ENCODE peak calls at places on chromosomes 1 and 21, in seven cellular contexts. Q, C, M, B, A, D and X are unnamed samples.

GRCh38 chr1:100785399-100786082 is 66.0 kb downstream of the VCAM1 start:
- DNase-seq in D (no peak), A (no peak), Q (no peak), M (no peak), C (no peak), B (no peak), X (no peak)

GRCh38 chr1:56123421-56123820 is 455.9 kb downstream of the PLPP3 start:
- DNase-seq in Q (no peak), C (no peak), M (no peak), B (no peak), D (no peak), A (peak; percentile 70), X (no peak)

GRCh38 chr21:44377922-44378645 is 24.7 kb downstream of the TRPM2 start:
- DNase-seq in C (no peak), D (no peak), M (no peak), B (peak; percentile 17), A (no peak), Q (no peak), X (no peak)

GRCh38 chr1:92877792-92878191 is 46.0 kb downstream of the RPL5 start:
- DNase-seq in B (peak; percentile 24), D (no peak), M (no peak), Q (no peak), A (peak; percentile 11), C (no peak), X (no peak)

GRCh38 chr1:37945743-37946702 is 830 bp downstream of the INPP5B start:
- DNase-seq in D (no peak), Q (no peak), A (peak; percentile 77), C (no peak), M (no peak), B (peak; percentile 59), X (peak; percentile 24)

GRCh38 chr1:230140221-230141001 is 73.4 kb downstream of the GALNT2 start:
- DNase-seq in D (no peak), A (peak; percentile 72), Q (no peak), C (no peak), M (no peak), B (no peak), X (peak; percentile 54)

GRCh38 chr21:32499249-32500055 is 85.9 kb downstream of the TCP10L start:
- DNase-seq in M (no peak), Q (no peak), B (no peak), A (peak; percentile 15), D (no peak), C (no peak), X (no peak)

GRCh38 chr1:66725885-66726665 is 26.2 kb upstream of the DYNLT5 start:
- DNase-seq in A (peak; percentile 57), B (peak; percentile 45), Q (peak; percentile 69), M (peak; percentile 71), C (peak; percentile 19), D (peak; percentile 54), X (peak; percentile 62)

GRCh38 chr1:89873757-89874156 is 52.9 kb downstream of the LRRC8D start:
- DNase-seq in C (no peak), Q (no peak), B (peak; percentile 7), D (no peak), M (no peak), A (peak; percentile 81), X (no peak)

GRCh38 chr1:40162791-40163441 is 1.7 kb downstream of the RLF start:
- DNase-seq in Q (no peak), M (no peak), D (no peak), A (no peak), C (no peak), B (peak; percentile 42), X (no peak)

GRCh38 chr1:184945678-184946412 is 28.5 kb downstream of the NIBAN1 start:
- DNase-seq in C (no peak), A (peak; percentile 73), B (no peak), M (no peak), D (no peak), Q (peak; percentile 4), X (no peak)

GRCh38 chr1:64315402-64315801 is 112.0 kb downstream of the UBE2U start:
- DNase-seq in D (no peak), Q (no peak), A (no peak), M (no peak), B (no peak), C (no peak), X (no peak)

GRCh38 chr1:221740941-221741363 is 937 bp downstream of the DUSP10 start:
- DNase-seq in A (no peak), B (peak; percentile 16), M (no peak), D (peak; percentile 25), Q (peak; percentile 44), C (no peak), X (no peak)

GRCh38 chr1:178330153-178330552 is 166.6 kb downstream of the CLEC20A start:
- DNase-seq in M (no peak), A (peak; percentile 33), D (no peak), B (no peak), C (no peak), Q (no peak), X (no peak)

GRCh38 chr1:50913954-50914353 is 46.1 kb downstream of the FAF1 start:
- DNase-seq in A (no peak), B (no peak), Q (no peak), D (no peak), C (no peak), M (no peak), X (no peak)

GRCh38 chr1:92538413-92539061 is 51.8 kb upstream of the GFI1 start:
- DNase-seq in B (no peak), M (no peak), A (no peak), Q (no peak), D (no peak), C (peak; percentile 32), X (no peak)

GRCh38 chr1:16630661-16631247 is 17.4 kb upstream of the NBPF1 start:
- DNase-seq in B (peak; percentile 62), M (no peak), Q (no peak), D (no peak), A (no peak), C (no peak), X (no peak)

GRCh38 chr1:207987164-207987563 is 76.2 kb upstream of the CD34 start:
- DNase-seq in A (no peak), B (no peak), Q (no peak), C (no peak), D (no peak), M (no peak), X (no peak)